ENCODE peak calls at places on chromosomes 1 and 21, in seven cellular contexts. A, V, O, H, K, L and Q are unnamed samples.

GRCh38 chr1:33624991-33625870 is 152.8 kb downstream of the ZSCAN20 start:
- DNase-seq in L (no peak), H (no peak), O (no peak), V (no peak), K (no peak), A (no peak), Q (no peak)

GRCh38 chr1:178501705-178502329 is 5.1 kb upstream of the CLEC20A start:
- DNase-seq in A (peak), O (peak), H (no peak), L (peak), K (peak), V (peak), Q (peak)

GRCh38 chr1:59718989-59719360 is 95.8 kb upstream of the HOOK1 start:
- DNase-seq in L (no peak), A (peak), H (no peak), K (no peak), O (no peak), V (peak), Q (no peak)

GRCh38 chr1:25692560-25692959 is 76.0 kb downstream of the MAN1C1 start:
- DNase-seq in O (no peak), V (no peak), H (no peak), L (no peak), A (no peak), K (peak), Q (no peak)

GRCh38 chr1:214548988-214549387 is 2.4 kb downstream of the PTPN14 start:
- DNase-seq in H (no peak), K (no peak), A (peak), O (peak), L (peak), V (peak), Q (no peak)

GRCh38 chr1:43996733-43997115 is 5.3 kb downstream of the CCDC24 start:
- DNase-seq in L (no peak), V (no peak), A (no peak), O (no peak), H (no peak), K (no peak), Q (no peak)

GRCh38 chr1:169488157-169488556 is 2.4 kb upstream of the SLC19A2 start:
- DNase-seq in A (no peak), H (no peak), K (no peak), O (no peak), L (no peak), V (no peak), Q (no peak)

GRCh38 chr1:30037251-30038118 is 685.9 kb downstream of the MATN1 start:
- DNase-seq in K (no peak), V (no peak), H (no peak), O (no peak), L (no peak), A (no peak), Q (no peak)

GRCh38 chr1:156623946-156624813 is 5.0 kb downstream of the HAPLN2 start:
- DNase-seq in V (peak), K (peak), L (peak), H (no peak), A (peak), O (peak), Q (no peak)

GRCh38 chr1:86636898-86637297 is 67.5 kb upstream of the SH3GLB1 start:
- DNase-seq in L (no peak), V (no peak), A (no peak), K (no peak), H (no peak), O (no peak), Q (no peak)

GRCh38 chr1:7690076-7690475 is 81.0 kb upstream of the VAMP3 start:
- DNase-seq in H (no peak), L (no peak), O (no peak), K (no peak), A (no peak), V (no peak), Q (no peak)

GRCh38 chr1:116741781-116742565 is 12.3 kb upstream of the CD2 start:
- DNase-seq in O (no peak), A (no peak), L (no peak), V (no peak), H (no peak), K (no peak), Q (no peak)

GRCh38 chr1:8408151-8408839 is 90.4 kb downstream of the SLC45A1 start:
- DNase-seq in V (peak), O (peak), H (peak), A (peak), K (no peak), L (peak), Q (no peak)

GRCh38 chr1:923131-923990 is at the start of gene SAMD11:
- DNase-seq in O (peak), A (peak), V (peak), L (peak), K (peak), H (peak), Q (no peak)

GRCh38 chr1:15066191-15066590 is 87.4 kb upstream of the TMEM51 start:
- DNase-seq in A (no peak), K (no peak), H (no peak), V (no peak), L (no peak), O (no peak), Q (no peak)

GRCh38 chr21:45330075-45330781 is 42.5 kb upstream of the POFUT2 start:
- DNase-seq in A (peak), O (peak), L (peak), H (no peak), V (peak), K (no peak), Q (no peak)

GRCh38 chr1:7408771-7409150 is 362.3 kb upstream of the VAMP3 start:
- DNase-seq in A (no peak), V (no peak), O (no peak), H (no peak), L (no peak), K (no peak), Q (no peak)

GRCh38 chr1:239179001-239179400 is 207.4 kb upstream of the CHRM3 start:
- DNase-seq in L (no peak), V (no peak), A (no peak), K (no peak), O (no peak), H (no peak), Q (no peak)

DNA sequence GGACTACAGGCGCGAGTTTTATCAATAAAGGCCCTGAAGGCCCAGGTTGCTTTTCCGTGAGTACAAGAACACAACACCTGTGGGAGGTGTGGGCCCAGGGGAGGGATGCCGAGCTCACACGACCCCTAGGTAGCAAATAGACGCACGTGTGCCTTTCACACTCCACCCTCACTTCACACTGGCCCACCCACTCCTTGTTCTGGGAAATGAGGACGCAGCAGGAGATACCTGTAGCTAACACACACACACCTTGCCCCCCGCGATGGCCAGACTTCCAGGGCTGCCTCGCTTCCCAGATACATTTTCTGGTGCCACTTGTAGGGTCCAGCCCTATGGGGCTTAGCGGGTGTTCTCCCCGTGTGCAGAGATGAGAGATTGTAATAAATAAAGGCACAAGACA is 4.3 kb upstream of the CCDC27 start:
- DNase-seq in A (no peak), K (no peak), L (no peak), O (no peak), H (no peak), V (no peak), Q (no peak)
- H3K4me3 ChIP-seq in A (peak), K (no peak), L (peak), O (peak), H (peak), V (peak), Q (peak)

GRCh38 chr1:216566809-216567208 is 143.6 kb upstream of the USH2A start:
- DNase-seq in L (peak), K (no peak), O (peak), A (no peak), V (no peak), H (no peak), Q (peak)
- TF ChIP-seq CTCF in L (peak), K (no peak), O (peak), A (no peak), V (no peak), H (no peak), Q (peak)

GRCh38 chr21:14306143-14306907 is 76.6 kb downstream of the HSPA13 start:
- DNase-seq in L (peak), V (no peak), K (no peak), H (no peak), A (no peak), O (peak), Q (no peak)

GRCh38 chr21:14300074-14300473 is 82.9 kb downstream of the HSPA13 start:
- DNase-seq in A (no peak), K (no peak), V (no peak), O (no peak), H (no peak), L (no peak), Q (no peak)

GRCh38 chr21:14308234-14308633 is 74.7 kb downstream of the HSPA13 start:
- DNase-seq in A (no peak), L (no peak), V (no peak), H (no peak), K (peak), O (no peak), Q (no peak)

DNA sequence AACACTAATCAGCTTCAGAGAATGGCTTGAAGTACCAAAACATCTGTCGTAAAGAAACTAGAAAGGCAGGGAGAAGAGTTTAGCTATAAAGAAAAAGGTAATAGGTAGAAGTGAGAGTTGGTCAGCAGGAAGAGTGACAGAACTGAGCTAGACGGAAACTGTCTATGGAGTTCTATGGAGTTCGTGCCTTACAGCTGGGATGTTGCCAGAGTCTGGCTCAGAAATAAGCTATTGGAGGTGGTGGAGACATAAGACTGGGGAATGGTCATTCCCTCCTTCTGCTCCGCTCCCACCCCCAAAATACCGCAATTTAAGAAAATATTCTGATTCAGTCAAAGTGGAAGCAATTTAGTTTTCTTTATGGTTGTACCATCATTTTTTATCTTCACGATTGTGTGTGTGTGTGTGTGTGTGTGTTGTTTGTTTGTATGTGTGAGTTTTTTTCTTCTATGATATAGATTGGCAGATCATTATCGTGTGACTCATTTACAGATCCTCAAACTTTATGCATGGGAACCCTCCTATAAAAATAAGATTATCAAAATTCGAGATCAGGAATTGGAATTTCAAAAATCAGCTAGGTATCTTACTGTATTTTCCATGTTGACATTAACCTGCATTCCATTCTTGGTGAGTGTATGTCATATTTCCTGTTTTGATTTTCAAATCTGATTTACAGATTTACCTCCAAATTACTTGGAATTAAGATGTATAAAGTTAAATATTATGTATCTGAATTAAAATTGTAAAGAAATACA is 79.0 kb downstream of the HSPA13 start:
- DNase-seq in V (no peak), O (no peak), A (no peak), L (no peak), H (no peak), K (no peak), Q (no peak)
- H3K4me3 ChIP-seq in V (no peak), O (no peak), A (no peak), L (no peak), H (no peak), K (no peak), Q (no peak)

GRCh38 chr1:53278294-53278693 is 40.0 kb upstream of the MAGOH start:
- DNase-seq in V (peak), K (peak), L (no peak), O (peak), H (no peak), A (peak), Q (no peak)
- TF ChIP-seq CTCF in V (peak), K (peak), L (peak), O (peak), H (peak), A (peak), Q (peak)